ENCODE peak calls at places on chromosomes 13 and 19, in four cellular contexts. U is HCT116, B is K562, V is H1. R is an unnamed sample.

GRCh38 chr13:97696921-97697320 is 256.6 kb upstream of the IPO5 start:
- DNase-seq in V (no peak), B (no peak), U (no peak), R (no peak)

GRCh38 chr13:43767351-43767901 is 19.3 kb downstream of the ENOX1 start:
- DNase-seq in V (no peak), B (no peak), U (no peak), R (no peak)

GRCh38 chr19:46926201-46927071 is 65.6 kb downstream of the ARHGAP35 start:
- DNase-seq in V (no peak), B (no peak), U (no peak), R (peak)

GRCh38 chr13:24183741-24184182 is 23.2 kb downstream of the SPATA13 start:
- DNase-seq in B (no peak), V (no peak), U (no peak), R (no peak)

GRCh38 chr19:42394751-42395150 is 4.7 kb upstream of the CNFN start:
- DNase-seq in B (no peak), U (no peak), V (no peak), R (no peak)

GRCh38 chr13:95676100-95676774 is 702 bp upstream of the DNAJC3 start:
- DNase-seq in U (peak), B (no peak), V (no peak), R (no peak)

GRCh38 chr19:29260477-29261317 is 47.7 kb upstream of the UQCRFS1 start:
- DNase-seq in V (no peak), U (peak), B (peak), R (peak)

GRCh38 chr13:39818953-39819352 is 163.5 kb downstream of the COG6 start:
- DNase-seq in B (no peak), V (no peak), U (no peak), R (no peak)

GRCh38 chr13:46667687-46668281 is 114.8 kb downstream of the LRCH1 start:
- DNase-seq in B (no peak), U (no peak), V (no peak), R (no peak)

GRCh38 chr13:109626386-109627171 is 159.8 kb downstream of the IRS2 start:
- DNase-seq in V (no peak), B (no peak), U (no peak), R (no peak)

GRCh38 chr19:10316229-10317044 is 622 bp upstream of the FDX2 start:
- DNase-seq in U (no peak), B (no peak), V (no peak), R (no peak)

GRCh38 chr19:35788205-35788960 is 13.0 kb downstream of the ARHGAP33 start:
- DNase-seq in U (no peak), B (no peak), V (no peak), R (no peak)

GRCh38 chr19:52941941-52942370 is 18.7 kb upstream of the ZNF888 start:
- DNase-seq in B (peak), U (no peak), V (no peak), R (no peak)

GRCh38 chr19:6734096-6734696 is 3.2 kb downstream of the GPR108 start:
- DNase-seq in U (no peak), B (no peak), V (no peak), R (no peak)

GRCh38 chr19:10001899-10002298 is 8.4 kb downstream of the COL5A3 start:
- DNase-seq in U (no peak), B (peak), V (no peak), R (no peak)

GRCh38 chr19:40143612-40144011 is 47.6 kb upstream of the MAP3K10 start:
- DNase-seq in B (no peak), V (no peak), U (no peak), R (no peak)

GRCh38 chr13:77599351-77599750 is 63.8 kb downstream of the SCEL start:
- DNase-seq in V (no peak), B (no peak), U (no peak), R (no peak)

GRCh38 chr19:58581227-58582141 is 8.3 kb upstream of the MZF1 start:
- DNase-seq in U (peak), V (peak), B (peak), R (no peak)

GRCh38 chr19:2509096-2509495 is 33.2 kb downstream of the GADD45B start:
- DNase-seq in U (no peak), V (no peak), B (no peak), R (no peak)

GRCh38 chr13:109818136-109818535 is 31.8 kb upstream of the IRS2 start:
- DNase-seq in V (no peak), U (no peak), B (no peak), R (no peak)

GRCh38 chr19:27843861-27844260 is 1369.1 kb downstream of the UQCRFS1 start:
- DNase-seq in U (no peak), V (no peak), B (no peak), R (no peak)

GRCh38 chr13:97256343-97256783 is 34.2 kb downstream of the MBNL2 start:
- DNase-seq in V (no peak), B (peak), U (peak), R (peak)

GRCh38 chr19:34325961-34326360 is 39.0 kb upstream of the GPI start:
- DNase-seq in B (no peak), V (no peak), U (no peak), R (peak)

GRCh38 chr13:112891477-112892401 is 77.3 kb upstream of the MCF2L start:
- DNase-seq in V (no peak), U (no peak), B (no peak), R (no peak)

GRCh38 chr13:44575741-44576395 is at the start of gene TSC22D1:
- DNase-seq in V (no peak), U (no peak), B (no peak), R (peak)

GRCh38 chr19:16078311-16078758 is 2.0 kb downstream of the TPM4 start:
- DNase-seq in V (no peak), B (no peak), U (no peak), R (no peak)

GRCh38 chr19:11699931-11700794 is 38.6 kb downstream of the ZNF823 start:
- DNase-seq in V (no peak), B (peak), U (peak), R (no peak)

DNA sequence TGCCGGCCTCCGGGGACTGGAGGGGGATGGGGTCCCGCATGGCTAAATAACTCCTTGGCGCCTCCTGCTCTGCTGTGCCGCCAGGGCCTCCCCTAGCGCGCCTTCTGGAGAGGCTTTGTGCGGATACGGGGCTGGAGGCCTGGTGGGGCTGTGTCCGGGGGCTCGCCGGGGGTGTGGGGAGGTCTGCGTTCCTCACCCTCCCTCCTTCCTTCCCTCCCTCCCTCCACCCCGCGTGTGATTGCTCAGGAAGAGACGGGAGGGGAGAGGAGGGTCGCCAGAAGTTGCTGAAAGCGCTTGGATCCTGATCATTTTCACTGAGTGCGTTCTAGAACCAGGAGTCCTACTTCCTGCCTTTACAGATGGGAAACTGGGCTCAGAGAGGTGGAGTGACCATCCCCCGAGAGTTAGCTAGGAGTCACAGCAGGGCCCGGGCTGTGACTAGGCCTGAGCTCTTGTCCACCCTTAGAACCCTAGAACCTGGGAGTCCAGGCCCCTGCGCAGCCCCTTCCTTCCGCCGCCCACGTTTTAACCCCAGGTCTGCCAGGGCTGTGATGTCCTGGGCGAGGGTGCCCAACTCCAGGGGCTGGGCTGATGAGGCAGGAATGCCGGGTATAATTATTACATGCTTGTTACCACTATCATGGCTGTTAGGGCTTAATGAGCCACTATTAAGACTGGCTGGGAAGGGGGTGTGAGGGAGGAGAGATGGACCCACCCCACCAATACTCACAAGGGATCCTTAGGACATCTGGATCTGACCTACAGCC is 782 bp upstream of the JUND start:
- DNase-seq in B (no peak), U (no peak), V (no peak), R (peak)
- TF ChIP-seq JUND in B (no peak), U (no peak), V (no peak), R (no peak)

DNA sequence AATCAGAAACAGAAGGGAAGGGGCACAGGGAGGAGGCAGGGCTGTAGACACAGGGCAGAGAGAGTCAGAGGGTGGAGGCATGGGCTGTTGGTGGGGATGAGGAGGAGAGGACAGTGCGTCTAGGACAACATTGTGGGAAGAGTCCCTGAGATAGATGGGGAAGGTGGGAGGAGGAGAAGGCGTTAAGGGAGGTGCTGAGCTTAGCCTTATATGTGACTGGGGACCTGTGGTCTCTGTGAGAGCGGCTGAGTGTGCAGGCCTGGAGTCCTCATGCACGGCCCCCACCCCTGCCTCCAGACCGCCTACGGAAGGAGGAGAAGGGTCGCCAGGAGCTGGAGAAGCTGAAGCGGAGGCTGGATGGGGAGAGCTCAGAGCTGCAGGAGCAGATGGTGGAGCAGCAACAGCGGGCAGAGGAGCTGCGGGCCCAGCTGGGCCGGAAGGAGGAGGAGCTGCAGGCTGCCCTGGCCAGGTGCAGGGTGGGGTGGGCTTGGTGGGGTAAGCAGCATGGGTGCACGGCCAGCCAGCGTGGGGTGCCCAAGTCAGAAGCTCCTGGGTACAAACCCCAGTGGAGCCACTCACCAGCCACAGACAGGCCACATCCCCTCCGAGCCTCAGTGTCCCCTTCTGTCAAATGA is 56.8 kb downstream of the KCNC3 start:
- DNase-seq in U (no peak), B (no peak), V (no peak), R (no peak)
- TF ChIP-seq JUND in U (no peak), B (no peak), V (no peak), R (no peak)

DNA sequence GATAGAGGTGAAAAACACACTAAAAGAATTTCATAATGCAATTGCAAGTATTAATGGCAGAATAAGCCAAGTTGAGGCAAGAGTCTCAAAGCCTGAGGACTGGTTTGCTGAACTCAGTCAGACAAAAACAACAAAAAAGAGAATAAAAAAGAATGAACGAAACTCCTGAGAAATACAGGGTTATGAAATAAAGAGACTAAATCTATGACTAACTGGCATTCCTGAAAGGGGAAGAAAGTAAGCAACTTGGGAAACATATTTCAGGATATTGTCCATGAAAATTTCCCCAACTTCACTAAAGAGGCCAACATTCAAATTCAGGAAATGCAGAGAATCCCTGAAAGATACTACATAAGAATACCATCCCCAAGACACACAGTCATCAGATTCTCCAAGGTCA is 47.8 kb downstream of the UBL3 start:
- DNase-seq in B (no peak), U (no peak), V (no peak), R (no peak)
- TF ChIP-seq JUND in B (no peak), U (no peak), V (no peak), R (no peak)

DNA sequence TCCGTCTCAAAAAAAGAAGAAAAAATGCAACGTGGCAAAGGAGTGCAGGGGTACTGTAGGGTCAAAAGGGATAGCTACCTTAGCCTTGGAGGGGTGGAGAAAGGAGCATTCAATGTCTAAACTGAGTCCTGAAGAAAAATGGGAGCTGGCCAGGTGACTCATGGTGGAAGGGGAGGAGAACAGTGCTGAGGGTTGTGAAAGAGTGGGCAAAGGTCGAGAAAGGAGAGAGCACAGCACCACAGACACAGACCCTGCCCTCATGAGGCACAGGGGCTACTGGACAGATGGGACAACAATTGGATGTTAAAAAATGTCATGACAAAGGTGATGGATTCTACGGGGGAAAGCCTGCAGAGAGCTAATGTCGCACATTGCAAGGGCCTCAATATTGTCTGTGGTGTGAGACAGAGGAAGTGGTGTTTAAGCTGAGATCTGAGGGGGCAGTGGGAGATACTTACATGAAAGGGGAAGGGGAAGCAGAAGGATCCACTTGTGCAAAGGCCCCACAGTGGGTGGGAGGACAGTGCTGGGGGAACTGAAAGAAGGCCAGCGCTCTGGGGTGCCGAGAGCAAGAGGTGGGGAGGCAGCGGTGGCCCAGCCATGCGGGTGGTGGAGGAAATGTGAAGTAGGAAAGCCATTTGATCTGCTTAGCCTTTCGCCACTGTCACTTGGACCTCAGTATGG is 42.9 kb upstream of the URAD start:
- DNase-seq in B (no peak), V (no peak), U (no peak), R (no peak)
- TF ChIP-seq JUND in B (no peak), V (no peak), U (no peak), R (no peak)

GRCh38 chr13:26948353-26948752 is 187.8 kb upstream of the GPR12 start:
- DNase-seq in V (no peak), U (no peak), B (no peak), R (no peak)

GRCh38 chr13:26950546-26950945 is 190.0 kb upstream of the GPR12 start:
- DNase-seq in V (no peak), B (no peak), U (no peak), R (no peak)

GRCh38 chr13:26943748-26944147 is 183.2 kb upstream of the GPR12 start:
- DNase-seq in B (no peak), V (no peak), U (no peak), R (no peak)

GRCh38 chr13:26949701-26950345 is 189.2 kb upstream of the GPR12 start:
- DNase-seq in V (no peak), B (no peak), U (no peak), R (no peak)

GRCh38 chr13:26946675-26947342 is 186.2 kb upstream of the GPR12 start:
- DNase-seq in V (no peak), U (peak), B (peak), R (peak)
- TF ChIP-seq JUND in V (no peak), U (no peak), B (no peak), R (no peak)

DNA sequence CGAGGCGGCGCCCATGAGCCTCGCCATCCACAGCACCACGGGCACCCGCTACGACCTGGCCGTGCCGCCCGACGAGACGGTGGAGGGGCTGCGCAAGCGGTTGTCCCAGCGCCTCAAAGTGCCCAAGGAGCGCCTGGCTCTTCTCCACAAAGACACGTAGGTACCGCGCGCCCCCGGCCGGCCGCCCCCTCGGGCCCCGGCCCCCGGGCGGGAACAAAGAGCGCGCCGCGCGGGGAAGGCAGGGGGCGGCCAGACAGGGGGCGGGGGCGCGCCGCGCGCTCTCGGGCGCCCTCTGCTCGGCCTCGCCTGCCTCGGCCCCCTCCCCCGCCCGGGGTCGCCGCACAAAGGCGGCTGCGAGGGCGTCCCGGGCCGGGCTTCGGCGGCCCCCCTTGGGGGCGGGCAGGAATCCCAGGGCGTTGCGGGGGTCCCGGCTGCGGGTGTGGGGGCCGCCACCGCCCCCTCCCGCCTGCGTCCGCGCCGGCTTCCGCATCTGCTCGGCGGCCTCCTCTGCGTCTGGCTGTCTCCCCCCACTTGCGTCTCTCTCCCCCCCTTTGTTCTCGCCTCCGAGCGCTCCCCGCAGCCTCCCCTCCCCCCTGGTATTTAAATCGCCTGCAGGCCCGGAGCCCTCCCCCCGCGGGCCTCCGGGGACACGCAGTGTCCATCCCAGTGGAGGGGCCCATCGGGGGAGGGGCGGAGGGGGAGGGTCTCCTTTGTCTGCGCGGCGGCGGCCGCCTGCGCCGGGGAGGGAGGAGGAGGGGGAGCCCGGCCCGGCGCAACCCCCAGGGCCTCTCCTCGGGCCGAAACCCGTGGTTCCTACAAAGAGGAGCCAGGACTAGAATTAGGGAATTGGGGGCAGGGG is 2.2 kb downstream of the MIDN start:
- DNase-seq in V (no peak), B (no peak), U (no peak), R (no peak)
- TF ChIP-seq JUND in V (no peak), B (no peak), U (no peak), R (no peak)

GRCh38 chr19:54388001-54388802 is 23.5 kb upstream of the LAIR1 start:
- DNase-seq in U (no peak), B (no peak), V (no peak), R (no peak)
- TF ChIP-seq JUND in U (no peak), B (no peak), V (no peak), R (no peak)

DNA sequence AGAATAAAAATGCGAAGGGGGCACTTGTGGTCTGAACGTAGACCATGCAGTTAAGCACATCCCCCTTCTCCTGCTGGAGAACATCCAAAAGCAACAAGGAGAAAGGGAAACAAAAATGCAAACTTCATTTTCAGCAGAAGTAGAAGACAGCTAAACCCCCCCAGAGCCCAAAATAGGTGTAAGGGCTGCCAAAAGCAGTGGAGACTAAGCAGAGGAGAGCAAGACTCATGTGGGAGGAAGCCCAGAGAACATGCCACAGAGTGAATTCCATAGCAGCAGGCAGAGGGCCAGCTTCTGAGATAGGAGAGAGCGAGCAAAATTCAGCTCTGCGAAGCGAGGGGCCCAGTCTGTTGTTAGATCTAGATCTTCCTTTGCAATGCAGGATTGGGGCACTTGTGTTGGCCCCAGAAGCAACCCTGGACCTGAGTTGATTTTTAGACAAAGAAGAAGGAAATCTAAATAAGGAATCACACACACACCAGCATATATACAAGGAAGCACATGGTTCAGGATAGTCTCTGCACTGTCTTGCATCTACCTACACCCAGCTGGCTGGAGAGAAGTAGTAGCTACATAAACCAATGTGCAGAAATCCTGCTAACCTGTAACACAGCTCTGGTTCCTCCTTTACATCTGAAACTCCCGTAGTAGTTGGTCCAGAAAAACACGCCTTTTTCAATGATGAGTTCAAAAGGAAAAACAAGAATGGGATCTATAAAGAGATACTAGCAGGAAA is 199.6 kb downstream of the SPRY2 start:
- DNase-seq in V (no peak), B (no peak), U (no peak), R (no peak)
- TF ChIP-seq JUND in V (no peak), B (no peak), U (no peak), R (no peak)

GRCh38 chr19:31223805-31224534 is 125.3 kb downstream of the TSHZ3 start:
- DNase-seq in B (no peak), U (no peak), V (no peak), R (no peak)
- TF ChIP-seq JUND in B (no peak), U (no peak), V (no peak), R (no peak)